ENCODE peak calls at places on chromosomes 4 and X, in seven cellular contexts. One of them, this sample, is unnamed.

GRCh38 chr4:38856046-38856445 is 571 bp downstream of the TLR6 start:
- DNase-seq in ELR: no peak
- DNase-seq in body of pancreas: peak; percentile 39
- DNase-seq in PC-9: no peak
- DNase-seq in GM13976: no peak
- DNase-seq in astrocyte of the hippocampus: no peak
- DNase-seq in right atrium auricular region: no peak
- DNase-seq in this sample: no peak

GRCh38 chr4:36841583-36842326 is 402.8 kb upstream of the NWD2 start:
- DNase-seq in ELR: no peak
- DNase-seq in body of pancreas: no peak
- DNase-seq in PC-9: no peak
- DNase-seq in GM13976: peak; percentile 13
- DNase-seq in astrocyte of the hippocampus: peak; percentile 42
- DNase-seq in right atrium auricular region: no peak
- DNase-seq in this sample: no peak

GRCh38 chr4:58760737-58761136 is 1650.6 kb upstream of the IGFBP7 start:
- DNase-seq in ELR: no peak
- DNase-seq in body of pancreas: no peak
- DNase-seq in PC-9: no peak
- DNase-seq in GM13976: no peak
- DNase-seq in astrocyte of the hippocampus: no peak
- DNase-seq in right atrium auricular region: no peak
- DNase-seq in this sample: no peak

GRCh38 chr4:38902695-38903094 is 35.1 kb downstream of the FAM114A1 start:
- DNase-seq in ELR: peak; percentile 55
- DNase-seq in body of pancreas: no peak
- DNase-seq in PC-9: peak; percentile 43
- DNase-seq in GM13976: peak; percentile 58
- DNase-seq in astrocyte of the hippocampus: peak; percentile 20
- DNase-seq in right atrium auricular region: no peak
- DNase-seq in this sample: no peak

GRCh38 chrX:68832101-68832416 is 3.2 kb downstream of the EFNB1 start:
- DNase-seq in ELR: peak; percentile 82
- DNase-seq in body of pancreas: peak; percentile 31
- DNase-seq in PC-9: peak; percentile 42
- DNase-seq in GM13976: peak; percentile 66
- DNase-seq in astrocyte of the hippocampus: peak; percentile 82
- DNase-seq in right atrium auricular region: peak; percentile 69
- DNase-seq in this sample: peak; percentile 72

GRCh38 chr4:139904406-139904805 is 238.8 kb downstream of the MGST2 start:
- DNase-seq in ELR: no peak
- DNase-seq in body of pancreas: no peak
- DNase-seq in PC-9: no peak
- DNase-seq in GM13976: no peak
- DNase-seq in astrocyte of the hippocampus: no peak
- DNase-seq in right atrium auricular region: no peak
- DNase-seq in this sample: no peak

GRCh38 chr4:158521490-158522111 is at the start of gene RXFP1:
- DNase-seq in ELR: no peak
- DNase-seq in body of pancreas: no peak
- DNase-seq in PC-9: no peak
- DNase-seq in GM13976: no peak
- DNase-seq in astrocyte of the hippocampus: no peak
- DNase-seq in right atrium auricular region: no peak
- DNase-seq in this sample: no peak

GRCh38 chrX:104253567-104254441 is 929 bp downstream of the ESX1 start:
- DNase-seq in ELR: no peak
- DNase-seq in body of pancreas: no peak
- DNase-seq in PC-9: no peak
- DNase-seq in GM13976: peak; percentile 18
- DNase-seq in astrocyte of the hippocampus: no peak
- DNase-seq in right atrium auricular region: no peak
- DNase-seq in this sample: no peak

GRCh38 chrX:8305336-8305735 is 134.3 kb upstream of the VCX2 start:
- DNase-seq in ELR: no peak
- DNase-seq in body of pancreas: no peak
- DNase-seq in PC-9: no peak
- DNase-seq in GM13976: no peak
- DNase-seq in astrocyte of the hippocampus: peak; percentile 5
- DNase-seq in right atrium auricular region: no peak
- DNase-seq in this sample: no peak

GRCh38 chr4:140069068-140069467 is 84.9 kb downstream of the MAML3 start:
- DNase-seq in ELR: peak; percentile 46
- DNase-seq in body of pancreas: no peak
- DNase-seq in PC-9: peak; percentile 57
- DNase-seq in GM13976: no peak
- DNase-seq in astrocyte of the hippocampus: no peak
- DNase-seq in right atrium auricular region: peak; percentile 71
- DNase-seq in this sample: no peak

GRCh38 chr4:16122784-16123183 is 39.0 kb upstream of the PROM1 start:
- DNase-seq in ELR: no peak
- DNase-seq in body of pancreas: no peak
- DNase-seq in PC-9: no peak
- DNase-seq in GM13976: no peak
- DNase-seq in astrocyte of the hippocampus: no peak
- DNase-seq in right atrium auricular region: no peak
- DNase-seq in this sample: no peak

GRCh38 chrX:107483976-107484726 is 34.7 kb downstream of the FRMPD3 start:
- DNase-seq in ELR: no peak
- DNase-seq in body of pancreas: no peak
- DNase-seq in PC-9: no peak
- DNase-seq in GM13976: no peak
- DNase-seq in astrocyte of the hippocampus: peak; percentile 27
- DNase-seq in right atrium auricular region: no peak
- DNase-seq in this sample: no peak

GRCh38 chr4:137370206-137370633 is 162.1 kb downstream of the PCDH18 start:
- DNase-seq in ELR: peak; percentile 79
- DNase-seq in body of pancreas: no peak
- DNase-seq in PC-9: peak; percentile 34
- DNase-seq in GM13976: no peak
- DNase-seq in astrocyte of the hippocampus: peak; percentile 12
- DNase-seq in right atrium auricular region: no peak
- DNase-seq in this sample: no peak

GRCh38 chrX:22800360-22800759 is 199.4 kb upstream of the DDX53 start:
- DNase-seq in ELR: peak; percentile 86
- DNase-seq in body of pancreas: peak; percentile 1
- DNase-seq in PC-9: peak; percentile 65
- DNase-seq in GM13976: no peak
- DNase-seq in astrocyte of the hippocampus: peak; percentile 86
- DNase-seq in right atrium auricular region: peak; percentile 60
- DNase-seq in this sample: no peak

GRCh38 chrX:34956915-34957314 is 14.3 kb downstream of the FAM47B start:
- DNase-seq in ELR: peak; percentile 78
- DNase-seq in body of pancreas: no peak
- DNase-seq in PC-9: no peak
- DNase-seq in GM13976: no peak
- DNase-seq in astrocyte of the hippocampus: peak; percentile 38
- DNase-seq in right atrium auricular region: no peak
- DNase-seq in this sample: no peak

GRCh38 chr4:159352609-159353008 is 249.7 kb downstream of the RAPGEF2 start:
- DNase-seq in ELR: no peak
- DNase-seq in body of pancreas: no peak
- DNase-seq in PC-9: no peak
- DNase-seq in GM13976: no peak
- DNase-seq in astrocyte of the hippocampus: no peak
- DNase-seq in right atrium auricular region: no peak
- DNase-seq in this sample: no peak

GRCh38 chr4:163592207-163592606 is 97.7 kb downstream of the TMA16 start:
- DNase-seq in ELR: no peak
- DNase-seq in body of pancreas: no peak
- DNase-seq in PC-9: no peak
- DNase-seq in GM13976: no peak
- DNase-seq in astrocyte of the hippocampus: peak; percentile 5
- DNase-seq in right atrium auricular region: no peak
- DNase-seq in this sample: no peak

GRCh38 chrX:18877472-18877871 is 106.4 kb downstream of the PHKA2 start:
- DNase-seq in ELR: no peak
- DNase-seq in body of pancreas: no peak
- DNase-seq in PC-9: no peak
- DNase-seq in GM13976: no peak
- DNase-seq in astrocyte of the hippocampus: no peak
- DNase-seq in right atrium auricular region: no peak
- DNase-seq in this sample: no peak

GRCh38 chrX:46796574-46797191 is 37.8 kb upstream of the SLC9A7 start:
- DNase-seq in ELR: peak; percentile 75
- DNase-seq in body of pancreas: peak; percentile 79
- DNase-seq in PC-9: peak; percentile 45
- DNase-seq in GM13976: peak; percentile 65
- DNase-seq in astrocyte of the hippocampus: peak; percentile 77
- DNase-seq in right atrium auricular region: peak; percentile 85
- DNase-seq in this sample: peak; percentile 79

GRCh38 chr4:88009871-88010270 is 2.4 kb downstream of the PKD2 start:
- DNase-seq in ELR: peak; percentile 57
- DNase-seq in body of pancreas: no peak
- DNase-seq in PC-9: no peak
- DNase-seq in GM13976: no peak
- DNase-seq in astrocyte of the hippocampus: no peak
- DNase-seq in right atrium auricular region: no peak
- DNase-seq in this sample: no peak

GRCh38 chr4:142566780-142567179 is 279.3 kb downstream of the INPP4B start:
- DNase-seq in ELR: no peak
- DNase-seq in body of pancreas: no peak
- DNase-seq in PC-9: no peak
- DNase-seq in GM13976: no peak
- DNase-seq in astrocyte of the hippocampus: no peak
- DNase-seq in right atrium auricular region: no peak
- DNase-seq in this sample: no peak